ENCODE peak calls at places on chromosomes 4 and X, in six cellular contexts. One of them, this sample, is unnamed.

GRCh38 chrX:129931411-129932136 is 25.6 kb downstream of the UTP14A start:
- DNase-seq in glutamatergic neuron: peak
- DNase-seq in WTC11: peak
- DNase-seq in cardiac muscle cell: peak
- DNase-seq in BJ: peak
- DNase-seq in kidney: peak
- DNase-seq in this sample: peak

GRCh38 chr4:187238646-187239045 is 515.0 kb upstream of the FAT1 start:
- DNase-seq in WTC11: no peak
- DNase-seq in BJ: no peak
- DNase-seq in kidney: no peak
- DNase-seq in cardiac muscle cell: no peak
- DNase-seq in glutamatergic neuron: no peak
- DNase-seq in this sample: no peak

GRCh38 chr4:96194993-96195392 is 355.1 kb downstream of the PDHA2 start:
- DNase-seq in BJ: no peak
- DNase-seq in kidney: no peak
- DNase-seq in glutamatergic neuron: no peak
- DNase-seq in WTC11: no peak
- DNase-seq in cardiac muscle cell: no peak
- DNase-seq in this sample: no peak

GRCh38 chr4:170978990-170979389 is 834.2 kb upstream of the GALNTL6 start:
- DNase-seq in kidney: no peak
- DNase-seq in cardiac muscle cell: no peak
- DNase-seq in WTC11: peak
- DNase-seq in glutamatergic neuron: no peak
- DNase-seq in BJ: no peak
- DNase-seq in this sample: no peak

GRCh38 chrX:132331532-132331931 is 112.3 kb upstream of the RAP2C start:
- DNase-seq in BJ: no peak
- DNase-seq in WTC11: no peak
- DNase-seq in kidney: no peak
- DNase-seq in glutamatergic neuron: no peak
- DNase-seq in cardiac muscle cell: no peak
- DNase-seq in this sample: no peak

GRCh38 chrX:129522184-129523059 is 868 bp downstream of the SMARCA1 start:
- DNase-seq in kidney: peak
- DNase-seq in WTC11: peak
- DNase-seq in cardiac muscle cell: peak
- DNase-seq in BJ: no peak
- DNase-seq in glutamatergic neuron: peak
- DNase-seq in this sample: no peak

GRCh38 chr4:30765022-30765421 is 44.9 kb downstream of the PCDH7 start:
- DNase-seq in BJ: no peak
- DNase-seq in glutamatergic neuron: no peak
- DNase-seq in kidney: no peak
- DNase-seq in cardiac muscle cell: no peak
- DNase-seq in WTC11: no peak
- DNase-seq in this sample: no peak

GRCh38 chr4:126678608-126679007 is 954.1 kb upstream of the INTU start:
- DNase-seq in glutamatergic neuron: no peak
- DNase-seq in WTC11: no peak
- DNase-seq in BJ: no peak
- DNase-seq in cardiac muscle cell: no peak
- DNase-seq in kidney: no peak
- DNase-seq in this sample: no peak

GRCh38 chr4:33160126-33160525 is 2440.0 kb downstream of the PCDH7 start:
- DNase-seq in cardiac muscle cell: peak
- DNase-seq in kidney: no peak
- DNase-seq in BJ: peak
- DNase-seq in WTC11: peak
- DNase-seq in glutamatergic neuron: no peak
- DNase-seq in this sample: peak

GRCh38 chrX:115330498-115331138 is 41.1 kb downstream of the LUZP4 start:
- DNase-seq in kidney: peak
- DNase-seq in WTC11: peak
- DNase-seq in glutamatergic neuron: no peak
- DNase-seq in BJ: no peak
- DNase-seq in cardiac muscle cell: peak
- DNase-seq in this sample: no peak

GRCh38 chr4:106695846-106696245 is 327.3 kb upstream of the GIMD1 start:
- DNase-seq in cardiac muscle cell: no peak
- DNase-seq in WTC11: no peak
- DNase-seq in BJ: peak
- DNase-seq in glutamatergic neuron: no peak
- DNase-seq in kidney: no peak
- DNase-seq in this sample: no peak

GRCh38 chrX:69263421-69263820 is 98.2 kb upstream of the PJA1 start:
- DNase-seq in BJ: no peak
- DNase-seq in glutamatergic neuron: no peak
- DNase-seq in WTC11: no peak
- DNase-seq in kidney: no peak
- DNase-seq in cardiac muscle cell: no peak
- DNase-seq in this sample: no peak

GRCh38 chrX:17465201-17465600 is 90.2 kb downstream of the NHS start:
- DNase-seq in BJ: peak
- DNase-seq in glutamatergic neuron: no peak
- DNase-seq in kidney: no peak
- DNase-seq in WTC11: no peak
- DNase-seq in cardiac muscle cell: no peak
- DNase-seq in this sample: no peak

GRCh38 chr4:7663075-7663541 is 228.4 kb upstream of the PSAPL1 start:
- DNase-seq in BJ: no peak
- DNase-seq in WTC11: no peak
- DNase-seq in cardiac muscle cell: no peak
- DNase-seq in glutamatergic neuron: peak
- DNase-seq in kidney: no peak
- DNase-seq in this sample: no peak

GRCh38 chr4:166512267-166512666 is 639.2 kb downstream of the TLL1 start:
- DNase-seq in glutamatergic neuron: no peak
- DNase-seq in BJ: no peak
- DNase-seq in kidney: no peak
- DNase-seq in cardiac muscle cell: no peak
- DNase-seq in WTC11: no peak
- DNase-seq in this sample: no peak

GRCh38 chrX:154014429-154015380 is 5.0 kb downstream of the IRAK1 start:
- DNase-seq in WTC11: no peak
- DNase-seq in BJ: no peak
- DNase-seq in glutamatergic neuron: no peak
- DNase-seq in cardiac muscle cell: no peak
- DNase-seq in kidney: peak
- DNase-seq in this sample: no peak

GRCh38 chrX:19953145-19953544 is 37.7 kb downstream of the BCLAF3 start:
- DNase-seq in BJ: no peak
- DNase-seq in WTC11: no peak
- DNase-seq in cardiac muscle cell: no peak
- DNase-seq in glutamatergic neuron: no peak
- DNase-seq in kidney: no peak
- DNase-seq in this sample: no peak

GRCh38 chr4:175215657-175216056 is 297.5 kb downstream of the ADAM29 start:
- DNase-seq in WTC11: no peak
- DNase-seq in kidney: no peak
- DNase-seq in cardiac muscle cell: no peak
- DNase-seq in glutamatergic neuron: no peak
- DNase-seq in BJ: no peak
- DNase-seq in this sample: no peak

GRCh38 chr4:148054275-148054674 is 322.4 kb downstream of the ARHGAP10 start:
- DNase-seq in cardiac muscle cell: no peak
- DNase-seq in WTC11: no peak
- DNase-seq in kidney: no peak
- DNase-seq in glutamatergic neuron: no peak
- DNase-seq in BJ: no peak
- DNase-seq in this sample: no peak

GRCh38 chr4:115515379-115516171 is 402.2 kb upstream of the NDST4 start:
- DNase-seq in BJ: no peak
- DNase-seq in cardiac muscle cell: no peak
- DNase-seq in kidney: no peak
- DNase-seq in glutamatergic neuron: no peak
- DNase-seq in WTC11: no peak
- DNase-seq in this sample: no peak

GRCh38 chrX:87873988-87874500 is 356.4 kb downstream of the KLHL4 start:
- DNase-seq in glutamatergic neuron: no peak
- DNase-seq in WTC11: no peak
- DNase-seq in cardiac muscle cell: no peak
- DNase-seq in kidney: no peak
- DNase-seq in BJ: no peak
- DNase-seq in this sample: no peak

GRCh38 chr4:178244785-178245184 is 802.5 kb upstream of the AGA start:
- DNase-seq in WTC11: no peak
- DNase-seq in glutamatergic neuron: no peak
- DNase-seq in BJ: no peak
- DNase-seq in kidney: no peak
- DNase-seq in cardiac muscle cell: no peak
- DNase-seq in this sample: no peak

GRCh38 chr4:57442834-57443291 is 332.7 kb upstream of the IGFBP7 start:
- DNase-seq in glutamatergic neuron: peak
- DNase-seq in WTC11: peak
- DNase-seq in kidney: no peak
- DNase-seq in BJ: no peak
- DNase-seq in cardiac muscle cell: peak
- DNase-seq in this sample: no peak

GRCh38 chr4:3293410-3294391 is 880 bp downstream of the RGS12 start:
- DNase-seq in BJ: no peak
- DNase-seq in WTC11: peak
- DNase-seq in cardiac muscle cell: no peak
- DNase-seq in kidney: peak
- DNase-seq in glutamatergic neuron: peak
- DNase-seq in this sample: no peak

GRCh38 chrX:123713434-123713833 is 19.4 kb downstream of the THOC2 start:
- DNase-seq in glutamatergic neuron: no peak
- DNase-seq in WTC11: no peak
- DNase-seq in cardiac muscle cell: no peak
- DNase-seq in BJ: no peak
- DNase-seq in kidney: no peak
- DNase-seq in this sample: no peak

GRCh38 chr4:39834269-39834668 is 136.3 kb downstream of the UBE2K start:
- DNase-seq in glutamatergic neuron: no peak
- DNase-seq in WTC11: no peak
- DNase-seq in BJ: no peak
- DNase-seq in cardiac muscle cell: peak
- DNase-seq in kidney: no peak
- DNase-seq in this sample: no peak

GRCh38 chr4:40587351-40587750 is 42.3 kb downstream of the RBM47 start:
- DNase-seq in kidney: no peak
- DNase-seq in cardiac muscle cell: no peak
- DNase-seq in glutamatergic neuron: no peak
- DNase-seq in BJ: no peak
- DNase-seq in WTC11: no peak
- DNase-seq in this sample: no peak

GRCh38 chrX:131723646-131724045 is 179.8 kb downstream of the OR13H1 start:
- DNase-seq in BJ: no peak
- DNase-seq in WTC11: no peak
- DNase-seq in kidney: no peak
- DNase-seq in glutamatergic neuron: no peak
- DNase-seq in cardiac muscle cell: no peak
- DNase-seq in this sample: no peak

GRCh38 chr4:534101-534575 is 35.1 kb downstream of the PIGG start:
- DNase-seq in cardiac muscle cell: no peak
- DNase-seq in WTC11: no peak
- DNase-seq in BJ: no peak
- DNase-seq in glutamatergic neuron: no peak
- DNase-seq in kidney: peak
- DNase-seq in this sample: no peak

GRCh38 chrX:21926116-21926515 is 14.4 kb upstream of the SMS start:
- DNase-seq in kidney: no peak
- DNase-seq in WTC11: no peak
- DNase-seq in cardiac muscle cell: peak
- DNase-seq in BJ: no peak
- DNase-seq in glutamatergic neuron: no peak
- DNase-seq in this sample: no peak

GRCh38 chr4:9792381-9792780 is 10.9 kb downstream of the DRD5 start:
- DNase-seq in WTC11: no peak
- DNase-seq in BJ: no peak
- DNase-seq in kidney: no peak
- DNase-seq in cardiac muscle cell: no peak
- DNase-seq in glutamatergic neuron: no peak
- DNase-seq in this sample: no peak

GRCh38 chr4:48944659-48945290 is 38.2 kb upstream of the OCIAD2 start:
- DNase-seq in BJ: no peak
- DNase-seq in kidney: no peak
- DNase-seq in glutamatergic neuron: no peak
- DNase-seq in cardiac muscle cell: no peak
- DNase-seq in WTC11: peak
- DNase-seq in this sample: no peak
- TF ChIP-seq CTCF in BJ: peak
- TF ChIP-seq CTCF in kidney: peak
- TF ChIP-seq CTCF in glutamatergic neuron: peak
- TF ChIP-seq CTCF in cardiac muscle cell: peak
- TF ChIP-seq CTCF in WTC11: peak
- TF ChIP-seq CTCF in this sample: no peak

GRCh38 chr4:5788144-5788543 is 77.1 kb downstream of the EVC start:
- DNase-seq in WTC11: no peak
- DNase-seq in cardiac muscle cell: no peak
- DNase-seq in kidney: peak
- DNase-seq in glutamatergic neuron: no peak
- DNase-seq in BJ: no peak
- DNase-seq in this sample: no peak
- TF ChIP-seq CTCF in WTC11: no peak
- TF ChIP-seq CTCF in cardiac muscle cell: no peak
- TF ChIP-seq CTCF in kidney: no peak
- TF ChIP-seq CTCF in glutamatergic neuron: no peak
- TF ChIP-seq CTCF in BJ: no peak
- TF ChIP-seq CTCF in this sample: no peak

GRCh38 chr4:21884615-21885014 is 64.0 kb downstream of the KCNIP4 start:
- DNase-seq in cardiac muscle cell: no peak
- DNase-seq in glutamatergic neuron: no peak
- DNase-seq in WTC11: no peak
- DNase-seq in BJ: no peak
- DNase-seq in kidney: no peak
- DNase-seq in this sample: no peak

GRCh38 chr4:21882050-21882839 is 66.3 kb downstream of the KCNIP4 start:
- DNase-seq in cardiac muscle cell: no peak
- DNase-seq in WTC11: no peak
- DNase-seq in BJ: no peak
- DNase-seq in kidney: no peak
- DNase-seq in glutamatergic neuron: no peak
- DNase-seq in this sample: no peak

DNA sequence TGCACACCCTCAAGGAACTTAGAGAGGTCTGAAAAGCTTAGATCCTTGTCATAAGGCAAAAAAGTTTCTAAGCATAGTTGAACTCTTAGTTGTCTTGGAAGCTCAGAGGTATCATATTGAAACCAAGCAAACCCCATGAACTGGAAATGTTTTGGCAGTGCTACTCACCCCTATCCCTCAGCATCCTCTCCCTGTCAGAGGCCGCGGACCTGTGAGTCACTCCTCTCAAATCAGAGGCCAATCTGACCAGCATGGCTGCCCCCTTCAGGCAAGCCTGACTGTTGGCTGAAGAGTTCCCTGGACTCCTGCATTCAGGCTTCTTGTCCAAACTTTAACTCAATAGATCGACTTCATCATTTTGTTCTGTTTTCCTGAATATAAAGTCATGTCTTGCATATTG is 69.4 kb downstream of the KCNIP4 start:
- DNase-seq in kidney: no peak
- DNase-seq in cardiac muscle cell: peak
- DNase-seq in BJ: no peak
- DNase-seq in glutamatergic neuron: peak
- DNase-seq in WTC11: peak
- DNase-seq in this sample: peak
- TF ChIP-seq CTCF in kidney: no peak
- TF ChIP-seq CTCF in cardiac muscle cell: peak
- TF ChIP-seq CTCF in BJ: peak
- TF ChIP-seq CTCF in glutamatergic neuron: no peak
- TF ChIP-seq CTCF in WTC11: no peak
- TF ChIP-seq CTCF in this sample: peak

GRCh38 chrX:113929004-113929403 is 654.9 kb upstream of the HTR2C start:
- DNase-seq in kidney: no peak
- DNase-seq in BJ: no peak
- DNase-seq in glutamatergic neuron: peak
- DNase-seq in cardiac muscle cell: peak
- DNase-seq in WTC11: peak
- DNase-seq in this sample: peak
- TF ChIP-seq CTCF in kidney: peak
- TF ChIP-seq CTCF in BJ: no peak
- TF ChIP-seq CTCF in glutamatergic neuron: peak
- TF ChIP-seq CTCF in cardiac muscle cell: peak
- TF ChIP-seq CTCF in WTC11: peak
- TF ChIP-seq CTCF in this sample: peak